ENCODE peak calls at places on chromosomes 12 and 14, in seven cellular contexts. Q, Z, I, S, E, A and J are unnamed samples.

GRCh38 chr14:23008836-23009235 is 1.1 kb downstream of the C14orf93 start:
- DNase-seq in Q (no peak), I (no peak), Z (no peak), S (no peak), E (no peak), A (no peak), J (no peak)

GRCh38 chr14:22002860-22003284 is 329.3 kb upstream of the OR4E1 start:
- DNase-seq in E (no peak), Q (no peak), S (peak), Z (no peak), I (peak), A (no peak), J (no peak)

GRCh38 chr12:30970559-30971202 is 44.1 kb downstream of the TSPAN11 start:
- DNase-seq in S (no peak), Q (no peak), A (no peak), Z (peak), I (no peak), E (no peak), J (peak)

GRCh38 chr12:102095677-102096263 is 24.1 kb downstream of the NUP37 start:
- DNase-seq in S (no peak), Z (peak), I (no peak), E (no peak), Q (peak), A (peak), J (peak)

GRCh38 chr14:75301666-75302325 is 23.2 kb downstream of the FOS start:
- DNase-seq in Z (no peak), E (peak), A (no peak), Q (no peak), I (no peak), S (no peak), J (no peak)

GRCh38 chr12:1131811-1132224 is 140.8 kb downstream of the ERC1 start:
- DNase-seq in S (no peak), A (no peak), E (no peak), I (no peak), Q (no peak), Z (no peak), J (peak)

GRCh38 chr14:91253795-91254323 is 9.4 kb upstream of the GPR68 start:
- DNase-seq in A (no peak), S (no peak), Q (no peak), I (peak), E (no peak), Z (no peak), J (no peak)

GRCh38 chr12:122471324-122472226 is 29.2 kb downstream of the ZCCHC8 start:
- DNase-seq in E (peak), A (no peak), S (peak), I (no peak), Q (peak), Z (peak), J (peak)

GRCh38 chr14:70045715-70046535 is 142.8 kb downstream of the SLC8A3 start:
- DNase-seq in E (peak), S (peak), Q (peak), I (peak), Z (peak), A (no peak), J (peak)

GRCh38 chr12:100566887-100567637 is 6.4 kb upstream of the GAS2L3 start:
- DNase-seq in E (no peak), A (peak), Q (no peak), S (no peak), I (no peak), Z (no peak), J (no peak)

GRCh38 chr14:64758025-64758521 is 53.8 kb downstream of the PLEKHG3 start:
- DNase-seq in E (no peak), Q (no peak), I (no peak), Z (no peak), A (no peak), S (no peak), J (no peak)

GRCh38 chr14:103006106-103006505 is 51.2 kb downstream of the CDC42BPB start:
- DNase-seq in E (no peak), S (no peak), Q (no peak), Z (no peak), A (no peak), I (no peak), J (no peak)

GRCh38 chr12:65960820-65961691 is 136.8 kb downstream of the HMGA2 start:
- DNase-seq in Q (peak), A (no peak), I (no peak), Z (no peak), E (no peak), S (no peak), J (no peak)

GRCh38 chr12:14803830-14804160 is 325 bp downstream of the C12orf60 start:
- DNase-seq in Q (no peak), Z (no peak), A (no peak), I (no peak), E (no peak), S (peak), J (no peak)

GRCh38 chr12:43306066-43306465 is 245.9 kb downstream of the ADAMTS20 start:
- DNase-seq in A (no peak), S (no peak), Q (no peak), E (no peak), I (no peak), Z (no peak), J (no peak)

GRCh38 chr14:37539992-37540391 is 55.1 kb downstream of the FOXA1 start:
- DNase-seq in S (no peak), A (no peak), Q (no peak), E (no peak), Z (no peak), I (no peak), J (no peak)

GRCh38 chr12:79939728-79940306 is 4.9 kb upstream of the PPP1R12A start:
- DNase-seq in S (no peak), Q (no peak), I (no peak), A (no peak), Z (no peak), E (no peak), J (no peak)

GRCh38 chr14:55599250-55599879 is 19.4 kb downstream of the KTN1 start:
- DNase-seq in A (no peak), Q (peak), I (no peak), S (peak), Z (no peak), E (no peak), J (peak)

GRCh38 chr14:26454105-26454504 is 143.7 kb downstream of the NOVA1 start:
- DNase-seq in Q (no peak), S (no peak), A (no peak), Z (no peak), I (no peak), E (no peak), J (no peak)

DNA sequence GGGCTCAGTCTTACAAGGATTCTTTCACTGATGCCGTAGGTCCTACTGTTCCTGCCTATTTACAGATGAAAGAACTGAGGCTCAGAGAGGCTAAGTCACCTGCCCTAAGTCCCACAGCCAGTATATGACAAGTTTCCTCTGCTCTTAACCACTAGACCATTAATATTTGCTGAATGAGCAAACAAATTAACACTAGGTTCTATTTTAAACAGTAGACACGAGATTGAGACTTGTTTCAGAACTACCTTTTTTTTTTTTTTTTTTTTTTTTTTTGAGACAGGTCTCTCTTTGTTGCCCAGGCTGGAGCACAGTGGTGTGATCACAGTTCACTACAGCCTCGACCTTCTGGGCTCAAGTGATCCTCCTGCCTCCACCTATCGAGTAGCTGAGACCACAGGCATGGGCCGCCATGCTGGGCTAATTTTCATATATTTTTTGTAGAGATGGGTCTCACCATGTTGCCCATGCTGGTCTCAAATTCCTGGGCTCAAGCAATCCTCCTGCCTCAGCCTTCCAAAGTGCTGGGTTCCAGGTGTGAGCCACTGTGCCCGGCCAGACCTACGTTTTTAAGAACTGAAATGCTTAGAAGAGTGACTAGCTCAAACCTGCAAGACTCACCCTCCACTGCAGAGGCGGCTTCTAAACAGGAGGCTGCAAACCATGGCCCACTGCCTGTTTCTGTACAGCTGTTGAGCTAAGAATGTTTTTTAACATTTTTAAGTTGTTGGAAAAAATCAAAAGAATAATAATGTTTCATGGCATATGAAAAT is 12.9 kb downstream of the SYNE3 start:
- DNase-seq in E (no peak), A (peak), Q (no peak), Z (no peak), I (no peak), S (no peak), J (no peak)
- TF ChIP-seq JUND in E (no peak), A (no peak), Q (no peak), Z (no peak), I (no peak), S (no peak), J (no peak)

GRCh38 chr12:49059063-49059384 is 1.6 kb downstream of the KMT2D start:
- DNase-seq in Q (no peak), I (no peak), Z (peak), A (no peak), E (no peak), S (no peak), J (peak)
- TF ChIP-seq JUND in Q (no peak), I (no peak), Z (no peak), A (no peak), E (no peak), S (no peak), J (no peak)

DNA sequence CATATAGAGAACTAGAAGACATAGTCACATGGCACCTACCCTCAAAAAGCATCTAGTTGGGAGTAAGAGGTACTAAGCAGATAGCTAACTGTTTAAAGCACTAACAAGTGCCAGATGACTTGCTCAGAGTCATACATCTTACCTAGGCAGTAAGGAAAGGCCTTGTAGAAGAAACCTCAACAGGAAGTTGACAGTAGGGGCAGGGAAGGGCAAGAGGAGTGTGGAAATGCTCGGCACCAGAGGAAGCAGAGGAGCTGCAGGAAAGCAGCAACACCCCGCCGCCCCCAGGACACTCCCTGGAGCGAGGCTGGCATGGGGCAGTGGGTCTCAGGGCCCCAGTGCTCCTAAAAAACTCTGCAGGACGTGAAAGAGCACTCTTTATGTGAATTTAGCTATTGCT is 92.9 kb downstream of the PPP2R5C start:
- DNase-seq in S (no peak), Q (no peak), E (no peak), I (no peak), Z (no peak), A (no peak), J (no peak)
- TF ChIP-seq JUND in S (no peak), Q (no peak), E (no peak), I (no peak), Z (no peak), A (no peak), J (no peak)

GRCh38 chr12:46186088-46186487 is 82.8 kb downstream of the SLC38A1 start:
- DNase-seq in Z (no peak), Q (no peak), A (no peak), S (no peak), I (no peak), E (no peak), J (no peak)
- TF ChIP-seq JUND in Z (no peak), Q (no peak), A (no peak), S (no peak), I (no peak), E (no peak), J (no peak)

GRCh38 chr12:64826234-64826633 is 1.8 kb downstream of the TBC1D30 start:
- DNase-seq in Q (no peak), Z (peak), E (peak), I (peak), A (peak), S (no peak), J (no peak)
- TF ChIP-seq JUND in Q (no peak), Z (no peak), E (no peak), I (no peak), A (no peak), S (no peak), J (no peak)

GRCh38 chr12:57261385-57261784 is 10.4 kb upstream of the STAC3 start:
- DNase-seq in Q (no peak), I (no peak), Z (no peak), S (no peak), E (no peak), A (no peak), J (no peak)
- TF ChIP-seq JUND in Q (no peak), I (no peak), Z (no peak), S (no peak), E (no peak), A (no peak), J (no peak)

GRCh38 chr12:67223225-67223624 is 45.9 kb upstream of the CAND1 start:
- DNase-seq in Q (no peak), S (no peak), Z (no peak), E (no peak), I (no peak), A (no peak), J (no peak)
- TF ChIP-seq JUND in Q (no peak), S (no peak), Z (no peak), E (no peak), I (no peak), A (no peak), J (no peak)

GRCh38 chr14:35822501-35822900 is 3.6 kb upstream of the BRMS1L start:
- DNase-seq in E (no peak), A (no peak), Z (no peak), Q (no peak), I (no peak), S (no peak), J (no peak)

GRCh38 chr14:35814371-35815005 is 5.4 kb upstream of the RALGAPA1 start:
- DNase-seq in Z (peak), I (peak), A (no peak), Q (peak), S (peak), E (peak), J (no peak)

GRCh38 chr14:35821546-35822411 is 4.4 kb upstream of the BRMS1L start:
- DNase-seq in Z (peak), S (peak), I (no peak), E (peak), A (no peak), Q (peak), J (peak)

GRCh38 chr14:35819591-35820540 is 6.3 kb upstream of the BRMS1L start:
- DNase-seq in S (no peak), Z (no peak), A (no peak), Q (no peak), I (no peak), E (no peak), J (no peak)

GRCh38 chr14:35818346-35819115 is 7.6 kb upstream of the BRMS1L start:
- DNase-seq in I (no peak), Z (peak), A (no peak), E (peak), Q (peak), S (no peak), J (peak)
- TF ChIP-seq JUND in I (no peak), Z (no peak), A (no peak), E (no peak), Q (no peak), S (no peak), J (no peak)

DNA sequence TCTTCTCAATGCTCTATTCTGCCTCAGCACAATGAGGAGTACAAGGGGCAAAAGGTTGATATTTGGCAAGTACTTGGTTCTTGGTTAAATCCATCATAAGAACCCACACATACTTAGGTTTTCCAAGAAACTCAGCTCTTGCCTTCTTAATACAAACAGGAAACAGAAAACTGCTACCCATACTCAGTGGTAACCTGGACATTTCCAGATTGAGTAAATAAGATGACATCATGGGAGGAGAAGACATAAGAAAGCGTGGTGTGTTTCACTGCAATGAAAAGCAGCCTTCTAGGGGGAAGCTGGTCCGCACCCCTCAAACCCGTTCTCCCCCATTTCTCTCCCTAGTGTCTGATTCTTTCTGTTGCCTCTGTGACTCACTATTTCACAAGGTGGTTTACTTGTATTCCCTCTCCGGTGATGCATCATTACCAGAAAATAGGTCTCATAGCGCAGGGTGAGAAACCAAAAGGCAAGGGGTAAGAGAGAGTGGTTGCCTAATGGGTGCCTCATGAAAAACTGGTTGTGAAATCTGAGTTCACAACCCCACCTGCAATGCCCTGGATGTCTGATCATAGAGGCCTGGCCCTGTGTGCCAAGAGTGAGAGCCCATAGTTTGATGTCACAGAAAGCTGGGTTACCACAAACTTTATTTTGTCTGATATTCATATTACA is 326.5 kb upstream of the TBX3 start:
- DNase-seq in E (no peak), I (no peak), A (no peak), Z (no peak), S (no peak), Q (no peak), J (no peak)
- TF ChIP-seq JUND in E (no peak), I (no peak), A (no peak), Z (no peak), S (no peak), Q (no peak), J (no peak)